ENCODE peak calls at places on chromosomes 4 and X, in five cellular contexts. One of them, this sample, is unnamed.

GRCh38 chr4:46765465-46765864 is 143.6 kb downstream of the COX7B2 start:
- DNase-seq in NCI-H69: no peak
- DNase-seq in iPS-NIHi11: no peak
- DNase-seq in aorta: peak; percentile 26
- DNase-seq in keratinocyte: no peak
- DNase-seq in this sample: no peak

GRCh38 chrX:75746891-75747639 is 38.0 kb downstream of the MAGEE2 start:
- DNase-seq in NCI-H69: no peak
- DNase-seq in iPS-NIHi11: peak; percentile 41
- DNase-seq in aorta: peak; percentile 79
- DNase-seq in keratinocyte: no peak
- DNase-seq in this sample: no peak

GRCh38 chr4:174260099-174260498 is 23.4 kb downstream of the FBXO8 start:
- DNase-seq in NCI-H69: no peak
- DNase-seq in iPS-NIHi11: no peak
- DNase-seq in aorta: no peak
- DNase-seq in keratinocyte: no peak
- DNase-seq in this sample: peak; percentile 67

GRCh38 chr4:822361-823092 is 3.4 kb downstream of the CPLX1 start:
- DNase-seq in NCI-H69: no peak
- DNase-seq in iPS-NIHi11: no peak
- DNase-seq in aorta: no peak
- DNase-seq in keratinocyte: no peak
- DNase-seq in this sample: no peak

GRCh38 chrX:13828392-13828791 is 11.5 kb upstream of the GPM6B start:
- DNase-seq in NCI-H69: no peak
- DNase-seq in iPS-NIHi11: no peak
- DNase-seq in aorta: no peak
- DNase-seq in keratinocyte: no peak
- DNase-seq in this sample: no peak

GRCh38 chr4:19729873-19730735 is 521.6 kb upstream of the SLIT2 start:
- DNase-seq in NCI-H69: no peak
- DNase-seq in iPS-NIHi11: no peak
- DNase-seq in aorta: no peak
- DNase-seq in keratinocyte: no peak
- DNase-seq in this sample: no peak

GRCh38 chrX:77415161-77415560 is 32.0 kb upstream of the FGF16 start:
- DNase-seq in NCI-H69: no peak
- DNase-seq in iPS-NIHi11: peak; percentile 7
- DNase-seq in aorta: no peak
- DNase-seq in keratinocyte: no peak
- DNase-seq in this sample: peak; percentile 23

GRCh38 chr4:54439831-54440243 is 210.7 kb downstream of the PDGFRA start:
- DNase-seq in NCI-H69: peak; percentile 54
- DNase-seq in iPS-NIHi11: peak; percentile 42
- DNase-seq in aorta: no peak
- DNase-seq in keratinocyte: no peak
- DNase-seq in this sample: peak; percentile 47

GRCh38 chr4:108483077-108483476 is 137.3 kb upstream of the RPL34 start:
- DNase-seq in NCI-H69: peak; percentile 14
- DNase-seq in iPS-NIHi11: no peak
- DNase-seq in aorta: no peak
- DNase-seq in keratinocyte: no peak
- DNase-seq in this sample: no peak

GRCh38 chr4:146428298-146428697 is 93.4 kb downstream of the SLC10A7 start:
- DNase-seq in NCI-H69: no peak
- DNase-seq in iPS-NIHi11: no peak
- DNase-seq in aorta: no peak
- DNase-seq in keratinocyte: no peak
- DNase-seq in this sample: no peak

This sample was measured in foreskin fibroblast.